ENCODE peak calls at places on chromosomes 6 and 20, in four cellular contexts. P is PC-9, S is PC-3, O is GM23338. Y is an unnamed sample.

GRCh38 chr6:135219346-135219745 is 38.2 kb downstream of the MYB start:
- DNase-seq in O (no peak), P (no peak), S (no peak), Y (no peak)

GRCh38 chr20:54061106-54061881 is 9.1 kb downstream of the BCAS1 start:
- DNase-seq in O (no peak), S (no peak), P (no peak), Y (no peak)

GRCh38 chr6:121811106-121811505 is 375.7 kb downstream of the GJA1 start:
- DNase-seq in S (no peak), O (no peak), P (no peak), Y (no peak)

GRCh38 chr6:110188791-110189190 is 8.6 kb downstream of the CDC40 start:
- DNase-seq in S (peak; percentile 4), P (no peak), O (no peak), Y (peak; percentile 34)

GRCh38 chr6:50791900-50792508 is 26.7 kb upstream of the TFAP2B start:
- DNase-seq in O (peak; percentile 87), S (peak; percentile 74), P (no peak), Y (no peak)

GRCh38 chr20:55095745-55096450 is 620.5 kb downstream of the DOK5 start:
- DNase-seq in S (no peak), O (no peak), P (no peak), Y (no peak)

GRCh38 chr6:170276369-170277057 is 14.4 kb downstream of the DLL1 start:
- DNase-seq in P (no peak), O (no peak), S (no peak), Y (no peak)

GRCh38 chr6:20302702-20303251 is 90.5 kb upstream of the MBOAT1 start:
- DNase-seq in P (no peak), O (no peak), S (peak; percentile 20), Y (no peak)

GRCh38 chr6:168895102-168895812 is 358.4 kb downstream of the THBS2 start:
- DNase-seq in S (peak; percentile 77), P (peak; percentile 73), O (peak; percentile 88), Y (peak; percentile 29)
- H3K27ac ChIP-seq in S (no peak overlapping the region), P (no peak overlapping the region), O (no peak overlapping the region), Y (no peak overlapping the region)

GRCh38 chr6:129102741-129103140 is 219.8 kb downstream of the LAMA2 start:
- DNase-seq in S (no peak), P (no peak), O (no peak), Y (no peak)
- H3K27ac ChIP-seq in S (no peak overlapping the region), P (no peak overlapping the region), O (no peak overlapping the region), Y (no peak overlapping the region)

GRCh38 chr6:166957805-166958076 is 1.4 kb upstream of the RNASET2 start:
- DNase-seq in O (peak; percentile 25), S (no peak), P (no peak), Y (no peak)
- H3K27ac ChIP-seq in O (no peak overlapping the region), S (no peak overlapping the region), P (no peak overlapping the region), Y (no peak overlapping the region)

GRCh38 chr20:38157635-38158495 is 7.2 kb downstream of the TGM2 start:
- DNase-seq in P (peak; percentile 26), O (no peak), S (no peak), Y (no peak)
- H3K27ac ChIP-seq in P (peak overlapping the region; percentile 1), O (no peak overlapping the region), S (peak overlapping the region; percentile 52), Y (no peak overlapping the region)

GRCh38 chr20:47466193-47466592 is 35.5 kb upstream of the NCOA3 start:
- DNase-seq in O (no peak), P (no peak), S (no peak), Y (no peak)
- H3K27ac ChIP-seq in O (no peak overlapping the region), P (peak overlapping the region; percentile 73), S (no peak overlapping the region), Y (no peak overlapping the region)

GRCh38 chr6:15352229-15352628 is 106.4 kb downstream of the JARID2 start:
- DNase-seq in P (no peak), O (no peak), S (no peak), Y (no peak)
- H3K27ac ChIP-seq in P (no peak overlapping the region), O (peak overlapping the region; percentile 13), S (peak overlapping the region; percentile 7), Y (peak overlapping the region; percentile 44)

GRCh38 chr6:37258716-37259115 is 772 bp upstream of the TMEM217 start:
- DNase-seq in O (no peak), S (no peak), P (no peak), Y (no peak)

GRCh38 chr6:37261198-37261597 is 3.3 kb upstream of the TMEM217 start:
- DNase-seq in S (no peak), O (no peak), P (no peak), Y (no peak)

GRCh38 chr6:37258405-37258704 is 411 bp upstream of the TMEM217 start:
- DNase-seq in O (no peak), P (no peak), S (peak; percentile 5), Y (no peak)

GRCh38 chr6:37259191-37259590 is 1.2 kb upstream of the TMEM217 start:
- DNase-seq in P (no peak), S (no peak), O (no peak), Y (no peak)

DNA sequence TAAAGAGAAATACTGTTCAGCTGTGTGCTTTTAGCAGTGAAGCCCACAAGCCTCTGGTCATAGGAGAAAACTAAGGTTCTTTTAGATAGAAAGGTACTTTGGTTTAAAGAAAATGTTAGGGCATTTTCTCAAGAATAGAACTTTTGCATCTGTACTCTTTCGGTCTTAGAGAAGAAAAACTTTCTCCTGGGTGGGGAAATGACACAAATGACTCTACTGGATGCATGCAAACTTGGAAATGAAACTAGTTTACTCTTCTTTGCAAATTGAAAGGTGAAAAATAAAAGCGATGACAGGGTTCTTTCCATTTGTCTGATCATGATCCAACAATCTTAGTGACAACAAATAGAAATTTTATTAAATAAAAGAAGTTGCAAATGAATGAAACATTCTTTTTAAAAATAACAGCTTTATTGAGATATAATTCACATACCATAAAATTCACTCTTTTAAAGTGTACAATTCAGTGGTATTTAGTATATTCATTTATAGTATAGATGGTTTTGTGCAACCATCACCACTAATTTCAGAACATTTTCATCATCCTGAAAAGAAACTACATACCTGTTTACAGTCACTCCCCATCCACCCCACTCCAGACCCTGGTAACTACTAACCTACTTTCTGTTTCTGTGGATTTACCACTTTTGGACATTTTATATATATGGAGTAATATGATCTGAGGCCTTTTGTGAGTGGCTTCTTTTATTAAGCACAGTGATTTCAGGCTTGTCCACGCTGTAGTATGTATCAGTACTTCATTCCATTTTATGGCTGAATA is 2.3 kb upstream of the TMEM217 start:
- DNase-seq in O (no peak), S (no peak), P (no peak), Y (no peak)
- H3K27ac ChIP-seq in O (peak overlapping the region; percentile 1), S (no peak overlapping the region), P (no peak overlapping the region), Y (no peak overlapping the region)